ENCODE peak calls at places on chromosomes 13 and 19, in six cellular contexts. P is esophagus squamous epithelium; F is NCI-H2029 treated with DMSO at 0.1 percent for 48 hours; T is heart right ventricle; S is tibial nerve; R is stimulated activated CD8-positive, alpha-beta memory T cell treated with anti-CD3 and anti-CD28 coated beads, Interleukin-7, amount 100 ng/mL, for 1 hour. K is an unnamed sample.

GRCh38 chr13:31851201-31851600 is 111.9 kb downstream of the RXFP2 start:
- DNase-seq in P (no peak), S (no peak), R (no peak), T (no peak), F (no peak), K (no peak)

GRCh38 chr13:93029536-93029935 is 197.1 kb upstream of the GPC6 start:
- DNase-seq in F (no peak), T (no peak), S (no peak), R (no peak), P (no peak), K (no peak)

GRCh38 chr13:71320452-71320851 is 546.6 kb downstream of the DACH1 start:
- DNase-seq in T (no peak), R (no peak), S (no peak), F (no peak), P (no peak), K (no peak)

GRCh38 chr19:5109560-5109959 is 140.6 kb downstream of the KDM4B start:
- DNase-seq in P (no peak), S (no peak), R (no peak), T (no peak), F (no peak), K (no peak)

GRCh38 chr13:80654638-80655249 is 313.8 kb upstream of the SPRY2 start:
- DNase-seq in S (no peak), P (no peak), F (no peak), T (peak), R (no peak), K (no peak)

GRCh38 chr13:104024416-104025170 is 958.4 kb upstream of the SLC10A2 start:
- DNase-seq in S (no peak), P (no peak), F (no peak), T (no peak), R (no peak), K (no peak)

GRCh38 chr19:56301152-56301551 is 13.5 kb downstream of the ZSCAN5A start:
- DNase-seq in S (no peak), R (no peak), F (no peak), P (no peak), T (no peak), K (no peak)

GRCh38 chr13:25455146-25455545 is 83.4 kb downstream of the ATP8A2 start:
- DNase-seq in R (no peak), P (no peak), T (no peak), S (no peak), F (peak), K (no peak)

GRCh38 chr19:54420068-54420382 is 4.8 kb downstream of the TTYH1 start:
- DNase-seq in T (no peak), R (no peak), S (no peak), F (no peak), P (no peak), K (no peak)

GRCh38 chr13:38667526-38668094 is 19.3 kb upstream of the FREM2 start:
- DNase-seq in R (no peak), T (no peak), S (no peak), P (no peak), F (no peak), K (no peak)

K was measured in activated CD4-positive, CD25-positive, alpha-beta regulatory T cell.